ENCODE peak calls at places on chromosomes 11 and 22, in five cellular contexts. K, A, N, E and X are unnamed samples.
A peak's percentile ranks its signal among the peaks of the same experiment; 100 is the strongest.

GRCh38 chr11:90171359-90171758 is 36.9 kb downstream of the NAALAD2 start:
- DNase-seq in K (no peak), A (no peak), N (no peak), E (no peak), X (no peak)

GRCh38 chr11:112019066-112019465 is 6.1 kb upstream of the DLAT start:
- DNase-seq in K (no peak), A (no peak), N (no peak), E (no peak), X (no peak)

GRCh38 chr11:34637303-34637702 is 16.4 kb downstream of the EHF start:
- DNase-seq in K (no peak), A (no peak), N (no peak), E (peak; percentile 40), X (no peak)

GRCh38 chr11:61041755-61042518 is 60.4 kb upstream of the CD5 start:
- DNase-seq in K (peak; percentile 88), A (no peak), N (no peak), E (no peak), X (peak; percentile 55)

GRCh38 chr11:105538531-105538930 is 71.3 kb upstream of the GRIA4 start:
- DNase-seq in K (no peak), A (no peak), N (no peak), E (no peak), X (no peak)

GRCh38 chr11:105611837-105612480 is 2.1 kb downstream of the GRIA4 start:
- DNase-seq in K (no peak), A (no peak), N (no peak), E (no peak), X (no peak)

GRCh38 chr11:78196661-78197091 is 8.0 kb downstream of the USP35 start:
- DNase-seq in K (no peak), A (no peak), N (no peak), E (no peak), X (no peak)

GRCh38 chr11:77071671-77072605 is 5.2 kb downstream of the CAPN5 start:
- DNase-seq in K (no peak), A (peak; percentile 37), N (no peak), E (no peak), X (peak; percentile 34)

GRCh38 chr11:44033411-44033850 is 14.3 kb upstream of the ACCSL start:
- DNase-seq in K (no peak), A (no peak), N (no peak), E (no peak), X (no peak)

GRCh38 chr11:44133335-44133946 is 38.0 kb downstream of the EXT2 start:
- DNase-seq in K (no peak), A (peak; percentile 59), N (no peak), E (no peak), X (no peak)

GRCh38 chr11:121482231-121483129 is 29.7 kb upstream of the SORL1-AS1 start:
- DNase-seq in K (peak; percentile 55), A (no peak), N (no peak), E (peak; percentile 16), X (no peak)

GRCh38 chr11:94602430-94603372 is 35.5 kb downstream of the PIWIL4 start:
- DNase-seq in K (peak; percentile 42), A (peak; percentile 86), N (peak; percentile 81), E (no peak), X (peak; percentile 80)

GRCh38 chr11:8917157-8917820 is 6.3 kb downstream of the AKIP1 start:
- DNase-seq in K (no peak), A (peak; percentile 93), N (peak; percentile 90), E (peak; percentile 83), X (peak; percentile 85)

GRCh38 chr11:83865636-83866461 is 579.7 kb upstream of the CCDC90B start:
- DNase-seq in K (no peak), A (peak; percentile 49), N (no peak), E (no peak), X (no peak)

GRCh38 chr22:20080445-20080775 is 369 bp downstream of the DGCR8 start:
- DNase-seq in K (peak; percentile 81), A (peak; percentile 30), N (no peak), E (peak; percentile 29), X (peak; percentile 73)

GRCh38 chr11:26473216-26474194 is 98.6 kb downstream of the MUC15 start:
- DNase-seq in K (no peak), A (no peak), N (no peak), E (no peak), X (no peak)

GRCh38 chr22:18104566-18104965 is 6.0 kb upstream of the TUBA8 start:
- DNase-seq in K (no peak), A (peak; percentile 26), N (no peak), E (no peak), X (no peak)

GRCh38 chr11:130070829-130071205 is 1.1 kb downstream of the APLP2 start:
- DNase-seq in K (no peak), A (peak; percentile 36), N (no peak), E (no peak), X (peak; percentile 32)

GRCh38 chr11:2811206-2812091 is 74.1 kb downstream of the CDKN1C start:
- DNase-seq in K (no peak), A (no peak), N (no peak), E (no peak), X (no peak)

GRCh38 chr11:61075891-61076290 is 26.4 kb upstream of the CD5 start:
- DNase-seq in K (no peak), A (peak; percentile 35), N (no peak), E (peak; percentile 53), X (peak; percentile 88)

GRCh38 chr11:107799245-107799859 is 59.2 kb downstream of the SLC35F2 start:
- DNase-seq in K (no peak), A (peak; percentile 57), N (peak; percentile 39), E (peak; percentile 54), X (peak; percentile 59)

GRCh38 chr22:35301370-35301874 is 1.7 kb downstream of the TOM1 start:
- DNase-seq in K (no peak), A (peak; percentile 96), N (peak; percentile 70), E (peak; percentile 80), X (peak; percentile 83)

GRCh38 chr11:118223992-118224391 is 819 bp downstream of the JAML start:
- DNase-seq in K (no peak), A (no peak), N (no peak), E (no peak), X (no peak)

GRCh38 chr11:60378359-60378758 is at the start of gene MS4A7:
- DNase-seq in K (peak; percentile 81), A (no peak), N (no peak), E (no peak), X (no peak)

GRCh38 chr11:72038491-72038890 is 39.8 kb downstream of the IL18BP start:
- DNase-seq in K (no peak), A (peak; percentile 72), N (peak; percentile 48), E (peak; percentile 58), X (peak; percentile 68)

DNA sequence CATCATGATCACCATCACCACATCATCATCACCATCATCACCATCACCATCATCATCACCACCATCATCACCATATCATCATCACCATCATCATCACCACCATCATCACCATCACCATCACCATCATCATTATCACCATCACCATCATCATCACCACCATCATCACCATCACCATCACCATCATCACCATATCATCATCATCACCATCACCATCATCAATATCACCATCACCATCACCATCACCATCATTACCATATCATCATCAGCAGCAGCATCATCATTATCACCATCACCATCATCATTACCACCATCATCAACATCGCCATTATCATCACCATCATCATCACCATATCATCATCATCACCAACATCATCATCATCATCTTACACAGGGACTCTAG is 351.1 kb downstream of the MIAT start:
- DNase-seq in K (no peak), A (no peak), N (no peak), E (no peak), X (no peak)
- H3K27me3 ChIP-seq in K (no peaks in the 10 kb centered on the region), A (peaks cover 5% of the 10 kb centered on the region), N (no peaks in the 10 kb centered on the region), E (no peaks in the 10 kb centered on the region), X (no peaks in the 10 kb centered on the region)

GRCh38 chr11:113974741-113975470 is at the start of gene HTR3A:
- DNase-seq in K (no peak), A (no peak), N (no peak), E (no peak), X (peak; percentile 4)

GRCh38 chr11:113982306-113982705 is 7.4 kb downstream of the HTR3A start:
- DNase-seq in K (no peak), A (no peak), N (no peak), E (no peak), X (no peak)

GRCh38 chr11:113977701-113978100 is 2.8 kb downstream of the HTR3A start:
- DNase-seq in K (no peak), A (no peak), N (no peak), E (no peak), X (no peak)

GRCh38 chr11:113977071-113977490 is 2.2 kb downstream of the HTR3A start:
- DNase-seq in K (no peak), A (no peak), N (no peak), E (no peak), X (no peak)

DNA sequence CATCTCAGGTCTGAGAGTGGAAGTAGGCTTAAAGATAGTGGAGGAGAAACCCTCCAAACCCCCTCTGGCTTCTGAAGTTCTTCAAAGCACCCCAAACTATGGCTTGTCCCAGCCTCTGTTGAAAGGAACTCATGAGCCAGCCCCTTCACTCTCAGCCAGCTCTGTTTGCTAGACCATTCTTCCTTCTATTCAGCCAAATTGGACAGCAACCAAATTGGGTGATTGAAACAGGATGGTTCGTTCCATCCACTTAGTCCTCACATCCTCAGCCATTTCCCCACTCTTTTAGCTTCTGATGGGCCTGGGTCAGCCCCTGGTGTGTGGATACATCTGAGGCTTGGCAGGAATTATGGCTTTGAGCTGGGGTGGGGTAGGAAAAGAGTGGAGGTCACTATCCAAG is 4.5 kb downstream of the HTR3A start:
- DNase-seq in K (no peak), A (no peak), N (no peak), E (no peak), X (no peak)
- H3K27me3 ChIP-seq in K (no peaks in the 10 kb centered on the region), A (peaks cover 2% of the 10 kb centered on the region), N (no peaks in the 10 kb centered on the region), E (no peaks in the 10 kb centered on the region), X (peaks cover 51% of the 10 kb centered on the region)

DNA sequence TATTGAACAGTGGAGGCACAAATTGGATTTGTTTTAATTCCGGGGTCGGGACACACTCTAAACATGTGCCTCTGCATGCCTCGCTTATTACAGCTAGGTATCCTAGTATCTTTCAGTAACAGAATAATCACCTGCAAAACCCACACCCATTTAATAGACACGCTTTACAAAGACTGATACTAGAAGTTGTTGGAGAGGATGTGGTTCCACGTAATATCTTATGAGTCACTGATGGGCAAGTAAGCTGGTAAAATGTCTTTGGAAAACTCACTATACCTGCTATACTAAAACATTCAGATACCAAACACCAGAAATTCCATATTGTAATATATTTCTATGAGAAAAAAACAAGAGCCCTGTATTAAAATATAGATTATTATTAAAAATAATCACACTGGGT is 84.0 kb downstream of the GGTLC2 start:
- DNase-seq in K (no peak), A (no peak), N (no peak), E (no peak), X (no peak)
- H3K27me3 ChIP-seq in K (no peaks in the 10 kb centered on the region), A (peaks cover 4% of the 10 kb centered on the region), N (peaks cover 3% of the 10 kb centered on the region), E (no peaks in the 10 kb centered on the region), X (no peaks in the 10 kb centered on the region)

GRCh38 chr22:50672471-50673230 is at the start of gene SHANK3:
- DNase-seq in K (no peak), A (no peak), N (no peak), E (no peak), X (no peak)
- H3K27me3 ChIP-seq in K (peaks cover 4% of the 10 kb centered on the region), A (peaks cover 51% of the 10 kb centered on the region), N (peaks cover 48% of the 10 kb centered on the region), E (no peaks in the 10 kb centered on the region), X (no peaks in the 10 kb centered on the region)

DNA sequence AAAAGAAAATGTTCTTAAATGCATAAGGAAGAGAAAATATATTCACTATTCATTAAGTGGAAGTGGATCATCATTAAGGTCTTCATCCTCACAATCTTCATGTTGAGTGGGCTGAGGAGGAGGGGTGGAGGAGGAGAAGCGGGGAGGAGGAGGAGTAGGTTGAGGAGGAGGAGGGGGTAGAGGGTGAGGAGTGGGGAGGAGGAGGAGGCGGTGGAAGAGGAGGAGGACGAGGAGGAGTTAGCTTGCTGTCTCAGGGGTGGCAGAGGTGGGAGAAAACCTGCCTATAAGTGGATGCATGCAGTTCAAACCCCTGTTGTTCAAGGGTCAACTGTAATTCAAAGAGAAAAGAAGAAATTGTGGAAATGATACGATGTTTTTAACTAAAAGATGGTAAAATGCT is 71.6 kb downstream of the MYEOV start:
- DNase-seq in K (no peak), A (no peak), N (no peak), E (no peak), X (no peak)
- H3K27me3 ChIP-seq in K (no peaks in the 10 kb centered on the region), A (no peaks in the 10 kb centered on the region), N (no peaks in the 10 kb centered on the region), E (no peaks in the 10 kb centered on the region), X (no peaks in the 10 kb centered on the region)